ENCODE peak calls at places on chromosome 15, in ten cellular contexts. N, E, O, J, W, R, T, Q, Y and L are unnamed samples.

GRCh38 chr15:58410353-58410752 is 21.4 kb upstream of the LIPC start:
- DNase-seq in N (peak; percentile 42), E (no peak), O (no peak), J (no peak), W (no peak), R (no peak), T (no peak), Q (no peak), Y (no peak), L (no peak)

GRCh38 chr15:38600241-38600640 is 35.6 kb upstream of the RASGRP1 start:
- DNase-seq in N (no peak), E (no peak), O (no peak), J (no peak), W (no peak), R (no peak), T (no peak), Q (no peak), Y (no peak), L (no peak)

GRCh38 chr15:66603301-66604179 is 37.7 kb upstream of the LCTL start:
- DNase-seq in N (peak; percentile 82), E (peak; percentile 31), O (peak; percentile 27), J (peak; percentile 67), W (peak; percentile 86), R (peak; percentile 67), T (peak; percentile 74), Q (peak; percentile 23), Y (peak; percentile 89), L (peak; percentile 87)

GRCh38 chr15:38035701-38036100 is 101.3 kb downstream of the TMCO5A start:
- DNase-seq in N (no peak), E (no peak), O (peak; percentile 33), J (no peak), W (no peak), R (no peak), T (no peak), Q (no peak), Y (no peak), L (no peak)

GRCh38 chr15:72785452-72786243 is 2.1 kb upstream of the ADPGK start:
- DNase-seq in N (no peak), E (peak; percentile 66), O (no peak), J (peak; percentile 14), W (no peak), R (no peak), T (no peak), Q (peak; percentile 17), Y (no peak), L (no peak)

GRCh38 chr15:29437888-29438713 is 168.5 kb upstream of the NSMCE3 start:
- DNase-seq in N (no peak), E (no peak), O (no peak), J (no peak), W (no peak), R (no peak), T (no peak), Q (no peak), Y (no peak), L (no peak)

GRCh38 chr15:29911705-29912104 is 89.4 kb upstream of the TJP1 start:
- DNase-seq in N (no peak), E (peak; percentile 31), O (no peak), J (no peak), W (no peak), R (no peak), T (no peak), Q (no peak), Y (no peak), L (no peak)

GRCh38 chr15:67173015-67173414 is 81.4 kb downstream of the AAGAB start:
- DNase-seq in N (peak; percentile 26), E (no peak), O (no peak), J (no peak), W (no peak), R (no peak), T (peak; percentile 44), Q (no peak), Y (no peak), L (peak; percentile 28)

GRCh38 chr15:96054029-96054428 is 276.5 kb upstream of the NR2F2 start:
- DNase-seq in N (no peak), E (no peak), O (no peak), J (no peak), W (no peak), R (no peak), T (no peak), Q (no peak), Y (no peak), L (no peak)

GRCh38 chr15:19987389-19988048 is 554.1 kb downstream of the GOLGA6L6 start:
- DNase-seq in N (no peak), E (no peak), O (no peak), J (no peak), W (peak; percentile 50), R (no peak), T (no peak), Q (no peak), Y (no peak), L (no peak)
- TF ChIP-seq CTCF in N (no peak), E (no peak), O (no peak), J (no peak), W (peak; percentile 38), R (no peak), T (no peak), Q (no peak), Y (no peak), L (no peak)

GRCh38 chr15:31047437-31047836 is 54.1 kb downstream of the TRPM1 start:
- DNase-seq in N (no peak), E (no peak), O (no peak), J (no peak), W (no peak), R (no peak), T (no peak), Q (no peak), Y (no peak), L (no peak)

GRCh38 chr15:31049682-31050606 is 51.6 kb downstream of the TRPM1 start:
- DNase-seq in N (no peak), E (no peak), O (peak; percentile 15), J (no peak), W (no peak), R (no peak), T (no peak), Q (no peak), Y (no peak), L (no peak)

GRCh38 chr15:31046759-31047359 is 54.7 kb downstream of the TRPM1 start:
- DNase-seq in N (no peak), E (no peak), O (no peak), J (no peak), W (no peak), R (no peak), T (no peak), Q (no peak), Y (no peak), L (no peak)

GRCh38 chr15:31051646-31052045 is 49.9 kb downstream of the TRPM1 start:
- DNase-seq in N (no peak), E (no peak), O (no peak), J (no peak), W (no peak), R (no peak), T (no peak), Q (no peak), Y (no peak), L (no peak)

GRCh38 chr15:31049122-31049521 is 52.4 kb downstream of the TRPM1 start:
- DNase-seq in N (no peak), E (no peak), O (no peak), J (no peak), W (no peak), R (no peak), T (no peak), Q (no peak), Y (no peak), L (no peak)
- H3K36me3 ChIP-seq in N (no peaks in the 10 kb centered on the region), E (no peaks in the 10 kb centered on the region), O (no peaks in the 10 kb centered on the region), J (no peaks in the 10 kb centered on the region), W (no peaks in the 10 kb centered on the region), R (no peaks in the 10 kb centered on the region), T (no peaks in the 10 kb centered on the region), Q (no peaks in the 10 kb centered on the region), Y (no peaks in the 10 kb centered on the region), L (no peaks in the 10 kb centered on the region)

DNA sequence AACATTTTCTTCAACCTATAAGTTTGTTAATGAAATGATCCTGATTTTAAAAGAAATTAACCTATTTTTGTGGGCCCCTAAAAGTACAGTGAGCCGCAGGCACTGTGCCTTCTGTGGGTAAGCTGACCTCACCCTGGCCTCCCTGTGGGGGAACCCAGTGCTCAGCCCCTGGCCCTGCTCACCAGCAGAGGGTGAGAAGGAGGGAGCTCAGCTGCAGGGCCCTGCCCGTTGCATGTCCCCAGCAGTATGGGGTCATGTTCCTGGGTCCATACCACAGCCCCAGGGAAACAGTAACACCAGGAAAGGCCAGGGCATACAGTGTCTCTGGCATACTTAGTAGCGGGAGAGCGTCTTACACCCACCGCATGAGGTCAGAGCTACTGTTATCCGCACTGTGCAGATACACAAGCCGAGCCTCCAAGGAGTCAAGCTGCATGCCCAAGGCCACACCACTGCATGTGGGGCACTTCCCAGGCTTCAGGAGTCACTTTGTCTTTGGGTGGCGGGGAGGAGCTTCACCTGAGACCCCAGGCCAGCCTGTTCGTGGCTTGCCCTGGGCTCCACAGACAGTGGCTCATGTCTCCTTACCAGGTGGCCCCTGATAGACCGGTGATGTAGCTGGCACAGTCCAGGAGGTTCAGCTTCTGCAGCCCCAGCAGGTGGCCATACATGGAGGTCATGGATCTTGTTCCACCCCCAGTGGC is 22.6 kb upstream of the EHD4 start:
- DNase-seq in N (no peak), E (no peak), O (no peak), J (no peak), W (no peak), R (no peak), T (no peak), Q (no peak), Y (no peak), L (peak; percentile 32)
- TF ChIP-seq CTCF in N (no peak), E (no peak), O (no peak), J (no peak), W (no peak), R (no peak), T (no peak), Q (no peak), Y (no peak), L (no peak)

GRCh38 chr15:89645680-89646079 is 9.6 kb downstream of the KIF7 start:
- DNase-seq in N (no peak), E (no peak), O (no peak), J (no peak), W (no peak), R (no peak), T (peak; percentile 65), Q (no peak), Y (no peak), L (no peak)
- H3K36me3 ChIP-seq in N (no peaks in the 10 kb centered on the region), E (peaks cover 20% of the 10 kb centered on the region), O (no peaks in the 10 kb centered on the region), J (no peaks in the 10 kb centered on the region), W (peaks cover 18% of the 10 kb centered on the region), R (no peaks in the 10 kb centered on the region), T (peaks cover 42% of the 10 kb centered on the region), Q (no peaks in the 10 kb centered on the region), Y (peaks cover 22% of the 10 kb centered on the region), L (no peaks in the 10 kb centered on the region)